ENCODE peak calls at places on chromosome 13, in seven cellular contexts. One of them, this sample, is unnamed.

GRCh38 chr13:73303858-73304257 is 245.1 kb downstream of the KLF5 start:
- DNase-seq in stimulated activated CD4-positive, alpha-beta T cell treated with anti-CD3 and anti-CD28 coated beads, Interleukin-12 subunit alpha, Interleukin-12 subunit beta, amount 100 ng/mL, for 4 hours: peak
- DNase-seq in Daoy: peak
- DNase-seq in fibroblast of pulmonary artery: peak
- DNase-seq in activated naive CD8-positive, alpha-beta T cell treated with anti-CD3 and anti-CD28 coated beads for 36 hours: no peak
- DNase-seq in anterior cingulate cortex: no peak
- DNase-seq in NCI-H1092: no peak
- DNase-seq in this sample: no peak

GRCh38 chr13:67518785-67519184 is 288.6 kb upstream of the PCDH9 start:
- DNase-seq in fibroblast of pulmonary artery: no peak
- DNase-seq in activated naive CD8-positive, alpha-beta T cell treated with anti-CD3 and anti-CD28 coated beads for 36 hours: no peak
- DNase-seq in anterior cingulate cortex: no peak
- DNase-seq in stimulated activated CD4-positive, alpha-beta T cell treated with anti-CD3 and anti-CD28 coated beads, Interleukin-12 subunit alpha, Interleukin-12 subunit beta, amount 100 ng/mL, for 4 hours: no peak
- DNase-seq in Daoy: no peak
- DNase-seq in NCI-H1092: no peak
- DNase-seq in this sample: no peak

GRCh38 chr13:93730780-93731179 is 504.2 kb downstream of the GPC6 start:
- DNase-seq in Daoy: no peak
- DNase-seq in fibroblast of pulmonary artery: no peak
- DNase-seq in stimulated activated CD4-positive, alpha-beta T cell treated with anti-CD3 and anti-CD28 coated beads, Interleukin-12 subunit alpha, Interleukin-12 subunit beta, amount 100 ng/mL, for 4 hours: no peak
- DNase-seq in anterior cingulate cortex: no peak
- DNase-seq in activated naive CD8-positive, alpha-beta T cell treated with anti-CD3 and anti-CD28 coated beads for 36 hours: no peak
- DNase-seq in NCI-H1092: no peak
- DNase-seq in this sample: no peak

GRCh38 chr13:43732726-43733125 is 54.0 kb downstream of the ENOX1 start:
- DNase-seq in fibroblast of pulmonary artery: no peak
- DNase-seq in Daoy: no peak
- DNase-seq in activated naive CD8-positive, alpha-beta T cell treated with anti-CD3 and anti-CD28 coated beads for 36 hours: no peak
- DNase-seq in anterior cingulate cortex: no peak
- DNase-seq in NCI-H1092: no peak
- DNase-seq in stimulated activated CD4-positive, alpha-beta T cell treated with anti-CD3 and anti-CD28 coated beads, Interleukin-12 subunit alpha, Interleukin-12 subunit beta, amount 100 ng/mL, for 4 hours: no peak
- DNase-seq in this sample: no peak

GRCh38 chr13:46624353-46624752 is 71.4 kb downstream of the LRCH1 start:
- DNase-seq in Daoy: no peak
- DNase-seq in activated naive CD8-positive, alpha-beta T cell treated with anti-CD3 and anti-CD28 coated beads for 36 hours: no peak
- DNase-seq in anterior cingulate cortex: no peak
- DNase-seq in fibroblast of pulmonary artery: no peak
- DNase-seq in stimulated activated CD4-positive, alpha-beta T cell treated with anti-CD3 and anti-CD28 coated beads, Interleukin-12 subunit alpha, Interleukin-12 subunit beta, amount 100 ng/mL, for 4 hours: no peak
- DNase-seq in NCI-H1092: no peak
- DNase-seq in this sample: no peak

GRCh38 chr13:96492758-96493157 is 402.9 kb downstream of the HS6ST3 start:
- DNase-seq in activated naive CD8-positive, alpha-beta T cell treated with anti-CD3 and anti-CD28 coated beads for 36 hours: no peak
- DNase-seq in NCI-H1092: no peak
- DNase-seq in anterior cingulate cortex: no peak
- DNase-seq in Daoy: no peak
- DNase-seq in fibroblast of pulmonary artery: no peak
- DNase-seq in stimulated activated CD4-positive, alpha-beta T cell treated with anti-CD3 and anti-CD28 coated beads, Interleukin-12 subunit alpha, Interleukin-12 subunit beta, amount 100 ng/mL, for 4 hours: no peak
- DNase-seq in this sample: no peak

GRCh38 chr13:24233351-24233901 is 72.9 kb downstream of the SPATA13 start:
- DNase-seq in Daoy: no peak
- DNase-seq in stimulated activated CD4-positive, alpha-beta T cell treated with anti-CD3 and anti-CD28 coated beads, Interleukin-12 subunit alpha, Interleukin-12 subunit beta, amount 100 ng/mL, for 4 hours: no peak
- DNase-seq in NCI-H1092: no peak
- DNase-seq in anterior cingulate cortex: no peak
- DNase-seq in fibroblast of pulmonary artery: peak
- DNase-seq in activated naive CD8-positive, alpha-beta T cell treated with anti-CD3 and anti-CD28 coated beads for 36 hours: no peak
- DNase-seq in this sample: no peak

GRCh38 chr13:110869805-110870706 is 44.8 kb downstream of the ANKRD10 start:
- DNase-seq in Daoy: peak
- DNase-seq in NCI-H1092: no peak
- DNase-seq in stimulated activated CD4-positive, alpha-beta T cell treated with anti-CD3 and anti-CD28 coated beads, Interleukin-12 subunit alpha, Interleukin-12 subunit beta, amount 100 ng/mL, for 4 hours: no peak
- DNase-seq in activated naive CD8-positive, alpha-beta T cell treated with anti-CD3 and anti-CD28 coated beads for 36 hours: peak
- DNase-seq in anterior cingulate cortex: no peak
- DNase-seq in fibroblast of pulmonary artery: peak
- DNase-seq in this sample: peak

GRCh38 chr13:66879971-66880370 is 350.2 kb downstream of the PCDH9 start:
- DNase-seq in Daoy: no peak
- DNase-seq in stimulated activated CD4-positive, alpha-beta T cell treated with anti-CD3 and anti-CD28 coated beads, Interleukin-12 subunit alpha, Interleukin-12 subunit beta, amount 100 ng/mL, for 4 hours: no peak
- DNase-seq in fibroblast of pulmonary artery: no peak
- DNase-seq in activated naive CD8-positive, alpha-beta T cell treated with anti-CD3 and anti-CD28 coated beads for 36 hours: no peak
- DNase-seq in anterior cingulate cortex: no peak
- DNase-seq in NCI-H1092: no peak
- DNase-seq in this sample: no peak

GRCh38 chr13:34640931-34641330 is 301.1 kb upstream of the NBEA start:
- DNase-seq in stimulated activated CD4-positive, alpha-beta T cell treated with anti-CD3 and anti-CD28 coated beads, Interleukin-12 subunit alpha, Interleukin-12 subunit beta, amount 100 ng/mL, for 4 hours: no peak
- DNase-seq in NCI-H1092: no peak
- DNase-seq in anterior cingulate cortex: no peak
- DNase-seq in Daoy: no peak
- DNase-seq in activated naive CD8-positive, alpha-beta T cell treated with anti-CD3 and anti-CD28 coated beads for 36 hours: no peak
- DNase-seq in fibroblast of pulmonary artery: no peak
- DNase-seq in this sample: no peak

GRCh38 chr13:111256946-111257345 is 63.5 kb upstream of the TEX29 start:
- DNase-seq in Daoy: no peak
- DNase-seq in NCI-H1092: no peak
- DNase-seq in activated naive CD8-positive, alpha-beta T cell treated with anti-CD3 and anti-CD28 coated beads for 36 hours: no peak
- DNase-seq in fibroblast of pulmonary artery: no peak
- DNase-seq in stimulated activated CD4-positive, alpha-beta T cell treated with anti-CD3 and anti-CD28 coated beads, Interleukin-12 subunit alpha, Interleukin-12 subunit beta, amount 100 ng/mL, for 4 hours: no peak
- DNase-seq in anterior cingulate cortex: no peak
- DNase-seq in this sample: no peak

GRCh38 chr13:92677571-92677970 is 549.0 kb upstream of the GPC6 start:
- DNase-seq in activated naive CD8-positive, alpha-beta T cell treated with anti-CD3 and anti-CD28 coated beads for 36 hours: no peak
- DNase-seq in anterior cingulate cortex: no peak
- DNase-seq in stimulated activated CD4-positive, alpha-beta T cell treated with anti-CD3 and anti-CD28 coated beads, Interleukin-12 subunit alpha, Interleukin-12 subunit beta, amount 100 ng/mL, for 4 hours: no peak
- DNase-seq in Daoy: no peak
- DNase-seq in NCI-H1092: no peak
- DNase-seq in fibroblast of pulmonary artery: no peak
- DNase-seq in this sample: peak

GRCh38 chr13:42733046-42733445 is 48.3 kb upstream of the FAM216B start:
- DNase-seq in anterior cingulate cortex: no peak
- DNase-seq in Daoy: no peak
- DNase-seq in NCI-H1092: no peak
- DNase-seq in stimulated activated CD4-positive, alpha-beta T cell treated with anti-CD3 and anti-CD28 coated beads, Interleukin-12 subunit alpha, Interleukin-12 subunit beta, amount 100 ng/mL, for 4 hours: no peak
- DNase-seq in fibroblast of pulmonary artery: no peak
- DNase-seq in activated naive CD8-positive, alpha-beta T cell treated with anti-CD3 and anti-CD28 coated beads for 36 hours: no peak
- DNase-seq in this sample: no peak

GRCh38 chr13:70043685-70044084 is 63.9 kb upstream of the ATXN8OS start:
- DNase-seq in fibroblast of pulmonary artery: peak
- DNase-seq in activated naive CD8-positive, alpha-beta T cell treated with anti-CD3 and anti-CD28 coated beads for 36 hours: no peak
- DNase-seq in anterior cingulate cortex: no peak
- DNase-seq in Daoy: no peak
- DNase-seq in NCI-H1092: no peak
- DNase-seq in stimulated activated CD4-positive, alpha-beta T cell treated with anti-CD3 and anti-CD28 coated beads, Interleukin-12 subunit alpha, Interleukin-12 subunit beta, amount 100 ng/mL, for 4 hours: no peak
- DNase-seq in this sample: no peak

GRCh38 chr13:45830121-45830520 is 21.4 kb downstream of the SIAH3 start:
- DNase-seq in Daoy: no peak
- DNase-seq in fibroblast of pulmonary artery: no peak
- DNase-seq in NCI-H1092: no peak
- DNase-seq in activated naive CD8-positive, alpha-beta T cell treated with anti-CD3 and anti-CD28 coated beads for 36 hours: no peak
- DNase-seq in stimulated activated CD4-positive, alpha-beta T cell treated with anti-CD3 and anti-CD28 coated beads, Interleukin-12 subunit alpha, Interleukin-12 subunit beta, amount 100 ng/mL, for 4 hours: no peak
- DNase-seq in anterior cingulate cortex: no peak
- DNase-seq in this sample: no peak